ENCODE peak calls at places on chromosomes 11 and 22, in ten cellular contexts. Z is stimulated activated CD8-positive, alpha-beta memory T cell treated with anti-CD3 and anti-CD28 coated beads, Interleukin-4, amount 100 ng/mL, for 24 hours; U is stimulated activated CD4-positive, alpha-beta T cell treated with anti-CD3 and anti-CD28 coated beads, Interleukin-12 subunit alpha, Interleukin-12 subunit beta, amount 100 ng/mL, for 24 hours; T is memory B cell; E is stimulated activated naive CD4-positive, alpha-beta T cell; X is Peyer's patch; Q is anterior cingulate cortex; G is amniotic stem cell; W is MV-4-11; P is fibroblast of lung. Y is an unnamed sample.

GRCh38 chr11:36711104-36711825 is 113.2 kb upstream of the RAG2 start:
- DNase-seq in E (no peak), Z (no peak), P (no peak), X (no peak), U (no peak), G (no peak), Q (no peak), T (no peak), W (no peak), Y (no peak)

GRCh38 chr11:126739499-126740145 is 260.9 kb downstream of the KIRREL3 start:
- DNase-seq in Z (no peak), Q (no peak), G (no peak), W (no peak), P (no peak), E (no peak), X (no peak), T (no peak), U (no peak), Y (peak)

GRCh38 chr11:69044111-69045013 is 4.4 kb upstream of the TPCN2 start:
- DNase-seq in G (peak), U (no peak), Z (no peak), W (peak), Q (peak), P (peak), T (no peak), X (peak), E (no peak), Y (peak)

GRCh38 chr22:35643991-35644390 is 4.3 kb upstream of the APOL6 start:
- DNase-seq in E (no peak), Z (no peak), X (no peak), T (no peak), Q (no peak), G (no peak), U (no peak), W (no peak), P (no peak), Y (no peak)

GRCh38 chr11:126518996-126519351 is 163.5 kb downstream of the ST3GAL4 start:
- DNase-seq in P (no peak), G (no peak), X (no peak), E (no peak), T (no peak), U (no peak), Q (no peak), W (no peak), Z (no peak), Y (no peak)

GRCh38 chr22:37502342-37503182 is 16.4 kb upstream of the MFNG start:
- DNase-seq in P (no peak), X (peak), T (no peak), Z (no peak), E (no peak), G (no peak), W (no peak), U (no peak), Q (no peak), Y (no peak)

GRCh38 chr11:66743271-66743968 is 14.4 kb upstream of the SPTBN2 start:
- DNase-seq in P (no peak), G (no peak), Z (no peak), W (no peak), U (no peak), T (no peak), X (peak), Q (no peak), E (no peak), Y (no peak)

GRCh38 chr22:44402196-44403111 is 89.7 kb upstream of the SHISAL1 start:
- DNase-seq in G (no peak), W (no peak), Q (no peak), E (no peak), X (peak), U (no peak), P (no peak), T (no peak), Z (no peak), Y (no peak)

GRCh38 chr11:90241414-90241813 is 18.6 kb upstream of the CHORDC1 start:
- DNase-seq in W (no peak), G (no peak), T (no peak), Q (no peak), U (no peak), P (no peak), Z (no peak), E (no peak), X (no peak), Y (no peak)

GRCh38 chr22:33917744-33918406 is 2.4 kb downstream of the LARGE1 start:
- DNase-seq in W (no peak), X (no peak), U (no peak), Z (no peak), P (peak), E (no peak), G (no peak), Q (no peak), T (no peak), Y (peak)

GRCh38 chr22:24359452-24360120 is 67.8 kb upstream of the ADORA2A start:
- DNase-seq in G (no peak), X (no peak), Z (no peak), T (no peak), U (no peak), Q (no peak), E (no peak), P (no peak), W (no peak), Y (no peak)

GRCh38 chr22:37396488-37397084 is 30.7 kb downstream of the ELFN2 start:
- DNase-seq in Q (no peak), E (no peak), G (no peak), P (no peak), T (no peak), Z (no peak), W (no peak), U (no peak), X (no peak), Y (no peak)

GRCh38 chr22:41532908-41533825 is 11.1 kb downstream of the POLR3H start:
- DNase-seq in X (peak), E (no peak), P (peak), G (peak), Z (peak), U (peak), W (peak), T (peak), Q (peak), Y (peak)

GRCh38 chr22:48758021-48758561 is 1069.6 kb downstream of the BRD1 start:
- DNase-seq in G (no peak), Z (no peak), Q (no peak), T (no peak), X (peak), U (no peak), W (no peak), E (no peak), P (no peak), Y (no peak)

Y was measured in AG20443.